ENCODE peak calls at places on chromosomes 6 and 20, in four cellular contexts. One of them, this sample, is unnamed. For H3K27me3 and H3K36me3, the result is how much of the 10 kb centered on the place peaks cover.

GRCh38 chr6:18265787-18266523 is 1.6 kb upstream of the DEK start:
- DNase-seq in GM23248: no peak
- DNase-seq in lower lobe of right lung: no peak
- DNase-seq in brain microvascular endothelial cell: no peak
- DNase-seq in this sample: no peak

GRCh38 chr6:32086661-32087573 is 22.2 kb downstream of the TNXB start:
- DNase-seq in GM23248: peak
- DNase-seq in lower lobe of right lung: no peak
- DNase-seq in brain microvascular endothelial cell: peak
- DNase-seq in this sample: no peak

GRCh38 chr20:11719153-11719552 is 198.5 kb upstream of the BTBD3 start:
- DNase-seq in GM23248: no peak
- DNase-seq in lower lobe of right lung: no peak
- DNase-seq in brain microvascular endothelial cell: no peak
- DNase-seq in this sample: peak

GRCh38 chr6:1094306-1094705 is 217.6 kb upstream of the FOXQ1 start:
- DNase-seq in GM23248: peak
- DNase-seq in lower lobe of right lung: no peak
- DNase-seq in brain microvascular endothelial cell: no peak
- DNase-seq in this sample: no peak

GRCh38 chr6:122809671-122810070 is 20.6 kb downstream of the SMPDL3A start:
- DNase-seq in brain microvascular endothelial cell: no peak
- DNase-seq in lower lobe of right lung: no peak
- DNase-seq in GM23248: no peak
- DNase-seq in this sample: no peak

GRCh38 chr20:34927736-34928135 is 27.9 kb downstream of the GSS start:
- DNase-seq in lower lobe of right lung: no peak
- DNase-seq in brain microvascular endothelial cell: no peak
- DNase-seq in GM23248: peak
- DNase-seq in this sample: no peak

GRCh38 chr6:46015119-46015968 is at the start of gene CLIC5:
- DNase-seq in lower lobe of right lung: peak
- DNase-seq in GM23248: no peak
- DNase-seq in brain microvascular endothelial cell: no peak
- DNase-seq in this sample: peak

GRCh38 chr6:52352239-52353008 is 9.5 kb upstream of the PAQR8 start:
- DNase-seq in lower lobe of right lung: peak
- DNase-seq in brain microvascular endothelial cell: peak
- DNase-seq in GM23248: peak
- DNase-seq in this sample: no peak

GRCh38 chr6:88298446-88298845 is 132.3 kb upstream of the CNR1 start:
- DNase-seq in brain microvascular endothelial cell: no peak
- DNase-seq in GM23248: no peak
- DNase-seq in lower lobe of right lung: no peak
- DNase-seq in this sample: no peak

GRCh38 chr6:146770965-146771735 is 172.4 kb downstream of the ADGB start:
- DNase-seq in lower lobe of right lung: peak
- DNase-seq in brain microvascular endothelial cell: no peak
- DNase-seq in GM23248: peak
- DNase-seq in this sample: no peak

GRCh38 chr6:169317441-169318202 is 64.0 kb upstream of the THBS2 start:
- DNase-seq in lower lobe of right lung: no peak
- DNase-seq in GM23248: no peak
- DNase-seq in brain microvascular endothelial cell: no peak
- DNase-seq in this sample: no peak

GRCh38 chr6:967666-968065 is 274.7 kb upstream of the EXOC2 start:
- DNase-seq in brain microvascular endothelial cell: no peak
- DNase-seq in GM23248: no peak
- DNase-seq in lower lobe of right lung: no peak
- DNase-seq in this sample: no peak

GRCh38 chr6:43972179-43972914 is 154.9 kb downstream of the MRPL14 start:
- DNase-seq in lower lobe of right lung: no peak
- DNase-seq in GM23248: peak
- DNase-seq in brain microvascular endothelial cell: no peak
- DNase-seq in this sample: no peak

GRCh38 chr20:55514498-55514897 is 490.8 kb downstream of the CBLN4 start:
- DNase-seq in lower lobe of right lung: no peak
- DNase-seq in brain microvascular endothelial cell: no peak
- DNase-seq in GM23248: no peak
- DNase-seq in this sample: no peak

GRCh38 chr20:15627501-15627903 is 945.7 kb downstream of the KIF16B start:
- DNase-seq in lower lobe of right lung: no peak
- DNase-seq in brain microvascular endothelial cell: no peak
- DNase-seq in GM23248: no peak
- DNase-seq in this sample: peak

GRCh38 chr6:71421611-71422010 is 133.0 kb downstream of the OGFRL1 start:
- DNase-seq in lower lobe of right lung: no peak
- DNase-seq in brain microvascular endothelial cell: no peak
- DNase-seq in GM23248: no peak
- DNase-seq in this sample: no peak

GRCh38 chr6:101395345-101395744 is 1.8 kb downstream of the GRIK2 start:
- DNase-seq in GM23248: peak
- DNase-seq in brain microvascular endothelial cell: no peak
- DNase-seq in lower lobe of right lung: no peak
- DNase-seq in this sample: no peak

GRCh38 chr20:11716239-11716944 is 201.3 kb upstream of the BTBD3 start:
- DNase-seq in brain microvascular endothelial cell: peak
- DNase-seq in GM23248: peak
- DNase-seq in lower lobe of right lung: no peak
- DNase-seq in this sample: peak

GRCh38 chr20:62208805-62209755 is 11.0 kb downstream of the HRH3 start:
- DNase-seq in GM23248: peak
- DNase-seq in brain microvascular endothelial cell: no peak
- DNase-seq in lower lobe of right lung: peak
- DNase-seq in this sample: peak

GRCh38 chr6:112562348-112563220 is 215.5 kb downstream of the RFPL4B start:
- DNase-seq in lower lobe of right lung: no peak
- DNase-seq in brain microvascular endothelial cell: peak
- DNase-seq in GM23248: peak
- DNase-seq in this sample: no peak

GRCh38 chr6:29792123-29793035 is 35.2 kb upstream of the HLA-G start:
- DNase-seq in GM23248: peak
- DNase-seq in lower lobe of right lung: peak
- DNase-seq in brain microvascular endothelial cell: no peak
- DNase-seq in this sample: peak

GRCh38 chr6:7640607-7641577 is 50.9 kb downstream of the SNRNP48 start:
- DNase-seq in GM23248: peak
- DNase-seq in brain microvascular endothelial cell: peak
- DNase-seq in lower lobe of right lung: no peak
- DNase-seq in this sample: peak

GRCh38 chr6:105573138-105573537 is 170.3 kb upstream of the PREP start:
- DNase-seq in lower lobe of right lung: no peak
- DNase-seq in GM23248: peak
- DNase-seq in brain microvascular endothelial cell: no peak
- DNase-seq in this sample: no peak

GRCh38 chr20:63660622-63661021 is 2.5 kb downstream of the RTEL1 start:
- DNase-seq in lower lobe of right lung: no peak
- DNase-seq in GM23248: no peak
- DNase-seq in brain microvascular endothelial cell: no peak
- DNase-seq in this sample: no peak

GRCh38 chr20:8076505-8077498 is 55.3 kb upstream of the PLCB1 start:
- DNase-seq in brain microvascular endothelial cell: no peak
- DNase-seq in GM23248: no peak
- DNase-seq in lower lobe of right lung: no peak
- DNase-seq in this sample: no peak

GRCh38 chr20:46648903-46649649 is 2.2 kb downstream of the SLC13A3 start:
- DNase-seq in brain microvascular endothelial cell: no peak
- DNase-seq in GM23248: no peak
- DNase-seq in lower lobe of right lung: no peak
- DNase-seq in this sample: no peak

GRCh38 chr20:4471221-4471620 is 250.5 kb upstream of the PRND start:
- DNase-seq in lower lobe of right lung: no peak
- DNase-seq in GM23248: peak
- DNase-seq in brain microvascular endothelial cell: no peak
- DNase-seq in this sample: no peak

GRCh38 chr20:9903048-9903651 is 64.3 kb upstream of the PAK5 start:
- DNase-seq in GM23248: peak
- DNase-seq in lower lobe of right lung: no peak
- DNase-seq in brain microvascular endothelial cell: no peak
- DNase-seq in this sample: peak

GRCh38 chr20:63060057-63060991 is 53.6 kb upstream of the BHLHE23 start:
- DNase-seq in GM23248: peak
- DNase-seq in brain microvascular endothelial cell: peak
- DNase-seq in lower lobe of right lung: peak
- DNase-seq in this sample: peak

GRCh38 chr6:107108201-107108890 is 7.0 kb downstream of the BEND3 start:
- DNase-seq in lower lobe of right lung: no peak
- DNase-seq in brain microvascular endothelial cell: peak
- DNase-seq in GM23248: no peak
- DNase-seq in this sample: no peak

GRCh38 chr20:50746138-50746940 is 15.0 kb downstream of the PARD6B start:
- DNase-seq in brain microvascular endothelial cell: no peak
- DNase-seq in GM23248: peak
- DNase-seq in lower lobe of right lung: no peak
- DNase-seq in this sample: no peak

GRCh38 chr6:51167468-51167867 is 348.8 kb downstream of the TFAP2B start:
- DNase-seq in lower lobe of right lung: no peak
- DNase-seq in brain microvascular endothelial cell: no peak
- DNase-seq in GM23248: no peak
- DNase-seq in this sample: no peak

GRCh38 chr6:140071601-140072062 is 697.2 kb upstream of the CITED2 start:
- DNase-seq in brain microvascular endothelial cell: peak
- DNase-seq in GM23248: peak
- DNase-seq in lower lobe of right lung: no peak
- DNase-seq in this sample: no peak

GRCh38 chr20:10550204-10551118 is 115.4 kb downstream of the SLX4IP start:
- DNase-seq in GM23248: no peak
- DNase-seq in brain microvascular endothelial cell: no peak
- DNase-seq in lower lobe of right lung: no peak
- DNase-seq in this sample: no peak

GRCh38 chr20:15867899-15868298 is 705.3 kb downstream of the KIF16B start:
- DNase-seq in brain microvascular endothelial cell: no peak
- DNase-seq in GM23248: no peak
- DNase-seq in lower lobe of right lung: no peak
- DNase-seq in this sample: peak

GRCh38 chr6:26232950-26233607 is 131.9 kb upstream of the BTN3A2 start:
- DNase-seq in brain microvascular endothelial cell: no peak
- DNase-seq in GM23248: no peak
- DNase-seq in lower lobe of right lung: no peak
- DNase-seq in this sample: no peak

GRCh38 chr6:162864901-162865300 is 137.1 kb downstream of the PACRG start:
- DNase-seq in brain microvascular endothelial cell: no peak
- DNase-seq in lower lobe of right lung: no peak
- DNase-seq in GM23248: no peak
- DNase-seq in this sample: no peak

GRCh38 chr6:6320901-6321300 is 439 bp upstream of the F13A1 start:
- DNase-seq in GM23248: peak
- DNase-seq in lower lobe of right lung: no peak
- DNase-seq in brain microvascular endothelial cell: no peak
- DNase-seq in this sample: peak

GRCh38 chr6:83257791-83258190 is 64.6 kb downstream of the RWDD2A start:
- DNase-seq in GM23248: no peak
- DNase-seq in brain microvascular endothelial cell: no peak
- DNase-seq in lower lobe of right lung: no peak
- DNase-seq in this sample: no peak

GRCh38 chr6:35490821-35491557 is 5.9 kb downstream of the TEAD3 start:
- DNase-seq in brain microvascular endothelial cell: no peak
- DNase-seq in lower lobe of right lung: no peak
- DNase-seq in GM23248: no peak
- DNase-seq in this sample: peak
- H3K4me3 ChIP-seq in brain microvascular endothelial cell: no peak
- H3K4me3 ChIP-seq in lower lobe of right lung: no peak
- H3K4me3 ChIP-seq in GM23248: no peak
- H3K4me3 ChIP-seq in this sample: no peak

GRCh38 chr6:108157972-108158441 is 7.8 kb upstream of the NR2E1 start:
- DNase-seq in lower lobe of right lung: no peak
- DNase-seq in brain microvascular endothelial cell: no peak
- DNase-seq in GM23248: no peak
- DNase-seq in this sample: peak

GRCh38 chr6:108157234-108157971 is 8.4 kb upstream of the NR2E1 start:
- DNase-seq in GM23248: no peak
- DNase-seq in brain microvascular endothelial cell: no peak
- DNase-seq in lower lobe of right lung: no peak
- DNase-seq in this sample: peak

GRCh38 chr6:108156180-108156937 is 9.5 kb upstream of the NR2E1 start:
- DNase-seq in lower lobe of right lung: no peak
- DNase-seq in brain microvascular endothelial cell: no peak
- DNase-seq in GM23248: peak
- DNase-seq in this sample: peak

GRCh38 chr6:108160009-108160408 is 5.8 kb upstream of the NR2E1 start:
- DNase-seq in lower lobe of right lung: no peak
- DNase-seq in GM23248: no peak
- DNase-seq in brain microvascular endothelial cell: no peak
- DNase-seq in this sample: peak

GRCh38 chr6:108156938-108157233 is 8.9 kb upstream of the NR2E1 start:
- DNase-seq in GM23248: no peak
- DNase-seq in brain microvascular endothelial cell: no peak
- DNase-seq in lower lobe of right lung: no peak
- DNase-seq in this sample: no peak
- H3K27me3 ChIP-seq in GM23248: half or more
- H3K27me3 ChIP-seq in brain microvascular endothelial cell: half or more
- H3K27me3 ChIP-seq in lower lobe of right lung: half or more
- H3K27me3 ChIP-seq in this sample: half or more

GRCh38 chr20:20517296-20517695 is 149.4 kb downstream of the INSM1 start:
- DNase-seq in brain microvascular endothelial cell: no peak
- DNase-seq in GM23248: no peak
- DNase-seq in lower lobe of right lung: no peak
- DNase-seq in this sample: no peak
- H3K36me3 ChIP-seq in brain microvascular endothelial cell: under half
- H3K36me3 ChIP-seq in GM23248: under half
- H3K36me3 ChIP-seq in lower lobe of right lung: half or more
- H3K36me3 ChIP-seq in this sample: under half

DNA sequence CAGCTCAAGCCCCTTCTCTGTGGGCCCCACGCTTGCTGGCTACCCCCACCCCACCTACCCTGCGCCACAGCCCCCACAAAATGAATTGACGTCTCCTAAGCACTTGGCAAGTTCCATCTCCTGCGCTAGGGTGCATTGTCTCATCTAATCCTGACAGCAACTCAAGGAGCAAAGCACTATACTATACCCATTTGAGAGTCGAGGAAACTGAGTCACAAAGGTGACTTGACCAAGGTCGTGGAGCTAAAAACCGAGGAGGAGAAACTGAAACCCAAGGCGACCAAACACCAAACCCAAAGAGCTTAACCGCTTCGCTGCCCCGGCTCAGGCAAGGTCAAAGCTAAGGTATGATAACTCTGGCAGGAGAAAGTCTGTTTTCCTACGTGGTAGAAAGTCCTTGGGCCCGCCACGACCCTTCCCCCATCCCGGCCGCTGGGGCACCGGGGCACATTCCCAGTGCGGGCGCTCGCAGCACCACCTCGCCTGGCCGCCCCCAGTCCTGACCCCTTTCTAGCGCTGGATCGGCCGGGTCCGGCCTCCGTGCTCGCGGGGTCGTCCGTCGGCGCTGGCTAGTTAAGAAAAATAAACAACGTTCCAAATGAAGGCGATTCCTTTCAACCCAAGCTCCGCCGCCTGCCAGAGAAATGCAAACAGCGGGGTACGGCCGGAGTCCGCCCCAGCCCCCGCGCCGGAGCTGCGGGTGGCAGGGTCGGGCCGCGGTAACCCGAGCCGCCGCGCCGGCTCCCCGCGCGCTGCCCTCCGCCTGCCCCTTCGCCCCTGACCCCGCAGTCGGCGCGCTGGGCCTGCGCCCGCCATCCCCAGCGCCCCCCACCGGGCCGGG is 37.3 kb downstream of the NCR2 start:
- DNase-seq in lower lobe of right lung: no peak
- DNase-seq in brain microvascular endothelial cell: no peak
- DNase-seq in GM23248: no peak
- DNase-seq in this sample: peak
- H3K4me3 ChIP-seq in lower lobe of right lung: peak
- H3K4me3 ChIP-seq in brain microvascular endothelial cell: peak
- H3K4me3 ChIP-seq in GM23248: no peak
- H3K4me3 ChIP-seq in this sample: peak

This sample was measured in H7.